ENCODE peak calls at places on chromosomes 7 and 10, in ten cellular contexts. Q, J, U, F, P, C, E, H, M and A are unnamed samples.

GRCh38 chr7:72805526-72806494 is 22.2 kb downstream of the TYW1B start:
- DNase-seq in Q (peak), J (no peak), U (no peak), F (no peak), P (peak), C (no peak), E (no peak), H (peak), M (no peak), A (peak)

GRCh38 chr10:133292919-133293809 is 15.5 kb downstream of the TUBGCP2 start:
- DNase-seq in Q (no peak), J (no peak), U (no peak), F (no peak), P (peak), C (no peak), E (no peak), H (peak), M (no peak), A (peak)

GRCh38 chr7:2982831-2983230 is 60.8 kb downstream of the CARD11 start:
- DNase-seq in Q (no peak), J (no peak), U (no peak), F (no peak), P (no peak), C (no peak), E (no peak), H (no peak), M (no peak), A (no peak)

GRCh38 chr10:59991117-59991516 is 84.8 kb upstream of the CCDC6 start:
- DNase-seq in Q (no peak), J (no peak), U (no peak), F (no peak), P (no peak), C (no peak), E (no peak), H (no peak), M (peak), A (no peak)

GRCh38 chr7:3194501-3195141 is 106.4 kb upstream of the SDK1 start:
- DNase-seq in Q (no peak), J (no peak), U (no peak), F (no peak), P (peak), C (no peak), E (peak), H (no peak), M (no peak), A (no peak)

GRCh38 chr10:82628373-82628772 is 753.4 kb downstream of the NRG3 start:
- DNase-seq in Q (peak), J (no peak), U (no peak), F (no peak), P (no peak), C (no peak), E (peak), H (no peak), M (no peak), A (no peak)

GRCh38 chr7:30012757-30013156 is 13.7 kb downstream of the FKBP14 start:
- DNase-seq in Q (no peak), J (no peak), U (no peak), F (no peak), P (no peak), C (no peak), E (no peak), H (no peak), M (no peak), A (no peak)

GRCh38 chr7:118938845-118939244 is 714.3 kb downstream of the ANKRD7 start:
- DNase-seq in Q (no peak), J (no peak), U (no peak), F (no peak), P (no peak), C (no peak), E (no peak), H (no peak), M (no peak), A (no peak)

GRCh38 chr10:31770307-31770902 is 158.2 kb downstream of the ARHGAP12 start:
- DNase-seq in Q (peak), J (peak), U (peak), F (no peak), P (peak), C (no peak), E (peak), H (peak), M (no peak), A (no peak)

GRCh38 chr7:32937344-32938174 is 19.7 kb upstream of the FKBP9 start:
- DNase-seq in Q (no peak), J (no peak), U (peak), F (no peak), P (peak), C (no peak), E (peak), H (peak), M (peak), A (no peak)

GRCh38 chr7:27647052-27647451 is 15.6 kb downstream of the HIBADH start:
- DNase-seq in Q (no peak), J (no peak), U (no peak), F (no peak), P (peak), C (no peak), E (no peak), H (peak), M (no peak), A (no peak)

GRCh38 chr10:31706921-31707571 is 221.6 kb downstream of the ARHGAP12 start:
- DNase-seq in Q (no peak), J (no peak), U (no peak), F (no peak), P (peak), C (no peak), E (peak), H (peak), M (no peak), A (peak)

GRCh38 chr10:16828731-16829175 is 11.5 kb upstream of the RSU1 start:
- DNase-seq in Q (no peak), J (no peak), U (peak), F (no peak), P (peak), C (no peak), E (no peak), H (peak), M (no peak), A (peak)

GRCh38 chr7:130903358-130903974 is 169.5 kb upstream of the KLF14 start:
- DNase-seq in Q (no peak), J (no peak), U (no peak), F (no peak), P (peak), C (no peak), E (peak), H (peak), M (no peak), A (peak)

GRCh38 chr7:132919776-132920175 is 162.1 kb downstream of the CHCHD3 start:
- DNase-seq in Q (no peak), J (no peak), U (no peak), F (no peak), P (no peak), C (no peak), E (no peak), H (no peak), M (no peak), A (no peak)

GRCh38 chr7:100406767-100407166 is 21.7 kb downstream of the ZCWPW1 start:
- DNase-seq in Q (no peak), J (no peak), U (no peak), F (no peak), P (peak), C (no peak), E (no peak), H (peak), M (peak), A (peak)

GRCh38 chr10:11867497-11867896 is 44.3 kb downstream of the PROSER2 start:
- DNase-seq in Q (no peak), J (no peak), U (no peak), F (no peak), P (no peak), C (no peak), E (no peak), H (no peak), M (no peak), A (no peak)

GRCh38 chr7:17299477-17299991 is 1.1 kb downstream of the AHR start:
- DNase-seq in Q (peak), J (no peak), U (no peak), F (no peak), P (peak), C (no peak), E (peak), H (peak), M (no peak), A (no peak)